ENCODE peak calls at places on chromosomes 6 and 20, in nine cellular contexts. H is right cardiac atrium, Z is left lung, F is cardiac muscle cell, K is A549, A is psoas muscle, U is breast epithelium, O is pancreas, W is H9. P is an unnamed sample.

GRCh38 chr6:155163616-155164015 is 100.2 kb upstream of the CLDN20 start:
- DNase-seq in H (no peak), Z (no peak), F (no peak), K (no peak), A (no peak), U (no peak), O (no peak), W (no peak), P (no peak)

GRCh38 chr20:17655865-17656489 is 26.1 kb downstream of the RRBP1 start:
- DNase-seq in H (no peak), Z (no peak), F (no peak), K (no peak), A (no peak), U (no peak), O (no peak), W (peak; percentile 62), P (no peak)

GRCh38 chr6:85756982-85757381 is 114.3 kb upstream of the SYNCRIP start:
- DNase-seq in H (no peak), Z (no peak), F (peak; percentile 54), K (peak; percentile 3), A (no peak), U (no peak), O (no peak), W (no peak), P (no peak)

GRCh38 chr6:156575361-156575760 is 201.8 kb upstream of the ARID1B start:
- DNase-seq in H (no peak), Z (no peak), F (no peak), K (no peak), A (no peak), U (no peak), O (no peak), W (no peak), P (no peak)

GRCh38 chr6:25417206-25417605 is 138.0 kb downstream of the CARMIL1 start:
- DNase-seq in H (no peak), Z (no peak), F (peak; percentile 16), K (no peak), A (no peak), U (no peak), O (no peak), W (no peak), P (no peak)

GRCh38 chr20:25510202-25510601 is 75.1 kb downstream of the NINL start:
- DNase-seq in H (peak; percentile 40), Z (no peak), F (no peak), K (no peak), A (no peak), U (no peak), O (no peak), W (no peak), P (no peak)

GRCh38 chr20:44909872-44910689 is at the start of gene PABPC1L:
- DNase-seq in H (peak; percentile 81), Z (peak; percentile 92), F (peak; percentile 76), K (peak; percentile 70), A (peak; percentile 57), U (peak; percentile 46), O (peak; percentile 82), W (peak; percentile 96), P (peak; percentile 81)

GRCh38 chr6:144352310-144352709 is 67.2 kb downstream of the UTRN start:
- DNase-seq in H (no peak), Z (no peak), F (peak; percentile 66), K (no peak), A (no peak), U (no peak), O (no peak), W (no peak), P (no peak)

GRCh38 chr6:137872071-137872470 is 5.0 kb downstream of the TNFAIP3 start:
- DNase-seq in H (no peak), Z (no peak), F (no peak), K (no peak), A (no peak), U (no peak), O (no peak), W (no peak), P (no peak)

GRCh38 chr6:136728976-136729515 is 63.2 kb downstream of the MAP3K5 start:
- DNase-seq in H (no peak), Z (no peak), F (no peak), K (no peak), A (no peak), U (no peak), O (no peak), W (no peak), P (no peak)

GRCh38 chr6:109397020-109397419 is 14.8 kb upstream of the CD164 start:
- DNase-seq in H (no peak), Z (no peak), F (peak; percentile 55), K (no peak), A (no peak), U (no peak), O (no peak), W (no peak), P (no peak)

GRCh38 chr20:18466574-18466893 is 296 bp downstream of the DZANK1 start:
- DNase-seq in H (no peak), Z (no peak), F (no peak), K (peak; percentile 84), A (no peak), U (no peak), O (no peak), W (no peak), P (no peak)

GRCh38 chr6:33000053-33000452 is 9.3 kb downstream of the HLA-DOA start:
- DNase-seq in H (no peak), Z (no peak), F (no peak), K (no peak), A (no peak), U (no peak), O (no peak), W (peak; percentile 81), P (no peak)

DNA sequence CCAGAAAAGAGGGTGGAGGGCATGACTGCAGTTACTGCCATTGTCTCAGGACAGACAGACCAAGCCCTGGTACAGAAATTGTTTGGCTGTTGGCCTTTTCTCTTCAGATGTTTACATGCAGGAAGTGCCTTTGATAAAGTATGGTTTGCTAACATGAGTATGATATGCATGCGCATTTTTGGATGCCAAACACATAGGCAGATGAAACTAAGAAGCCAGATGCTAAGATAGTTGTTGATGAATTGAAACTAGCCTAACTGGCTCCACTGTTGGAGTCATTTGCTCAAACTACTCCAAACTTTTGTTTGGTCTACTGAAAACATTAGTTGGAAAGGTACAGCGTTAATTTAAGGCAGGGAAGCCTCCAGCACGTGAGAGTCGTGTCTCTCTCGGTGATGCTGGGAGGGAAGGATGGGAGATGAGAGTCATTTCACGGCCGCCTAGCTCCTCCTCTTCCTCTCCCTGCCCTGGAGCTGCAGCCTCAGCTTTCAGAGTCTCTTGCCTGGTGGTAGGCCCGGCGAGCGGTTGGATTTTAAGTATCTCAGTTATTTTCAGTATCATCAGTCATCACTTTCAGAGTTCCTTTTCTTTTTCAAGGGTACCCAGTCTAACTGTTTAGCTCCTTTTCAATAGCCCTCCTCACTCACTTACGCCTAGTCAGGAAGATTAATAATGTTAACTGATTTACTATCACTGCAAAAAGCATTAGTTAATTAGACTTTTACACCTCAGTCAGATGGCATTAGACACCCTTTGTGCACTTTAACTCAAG is 29.8 kb downstream of the RREB1 start:
- DNase-seq in H (peak; percentile 72), Z (peak; percentile 83), F (peak; percentile 57), K (no peak), A (peak; percentile 59), U (no peak), O (no peak), W (peak; percentile 57), P (peak; percentile 69)
- H3K4me1 ChIP-seq in H (peaks cover 9% of the 10 kb centered on the region), Z (peaks cover 26% of the 10 kb centered on the region), F (peaks cover 56% of the 10 kb centered on the region), K (peaks cover 52% of the 10 kb centered on the region), A (peaks cover 86% of the 10 kb centered on the region), U (no peaks in the 10 kb centered on the region), O (peaks cover 51% of the 10 kb centered on the region), W (peaks cover 9% of the 10 kb centered on the region), P (peaks cover 20% of the 10 kb centered on the region)

GRCh38 chr6:55456016-55456415 is 123.0 kb downstream of the HMGCLL1 start:
- DNase-seq in H (no peak), Z (no peak), F (no peak), K (no peak), A (no peak), U (no peak), O (no peak), W (no peak), P (no peak)
- H3K27ac ChIP-seq in H (no peak overlapping the region), Z (no peak overlapping the region), F (no peak overlapping the region), K (no peak overlapping the region), A (no peak overlapping the region), U (no peak overlapping the region), O (no peak overlapping the region), W (no peak overlapping the region), P (no peak overlapping the region)

GRCh38 chr6:37210313-37210898 is 40.5 kb downstream of the PIM1 start:
- DNase-seq in H (no peak), Z (no peak), F (peak; percentile 90), K (peak; percentile 49), A (no peak), U (peak; percentile 74), O (peak; percentile 61), W (peak; percentile 74), P (peak; percentile 41)
- H3K4me1 ChIP-seq in H (no peaks in the 10 kb centered on the region), Z (no peaks in the 10 kb centered on the region), F (no peaks in the 10 kb centered on the region), K (peaks cover 7% of the 10 kb centered on the region), A (no peaks in the 10 kb centered on the region), U (no peaks in the 10 kb centered on the region), O (no peaks in the 10 kb centered on the region), W (no peaks in the 10 kb centered on the region), P (peaks cover 30% of the 10 kb centered on the region)

GRCh38 chr6:39367661-39368060 is 45.2 kb upstream of the KCNK16 start:
- DNase-seq in H (no peak), Z (no peak), F (no peak), K (no peak), A (no peak), U (no peak), O (no peak), W (no peak), P (no peak)

GRCh38 chr6:39366875-39367618 is 44.5 kb upstream of the KCNK16 start:
- DNase-seq in H (no peak), Z (no peak), F (no peak), K (no peak), A (no peak), U (no peak), O (no peak), W (no peak), P (no peak)

GRCh38 chr6:39362487-39362865 is 40.0 kb upstream of the KCNK16 start:
- DNase-seq in H (no peak), Z (no peak), F (no peak), K (no peak), A (no peak), U (no peak), O (no peak), W (no peak), P (no peak)

GRCh38 chr6:39363280-39363679 is 40.8 kb upstream of the KCNK16 start:
- DNase-seq in H (no peak), Z (no peak), F (no peak), K (no peak), A (no peak), U (no peak), O (no peak), W (no peak), P (no peak)

DNA sequence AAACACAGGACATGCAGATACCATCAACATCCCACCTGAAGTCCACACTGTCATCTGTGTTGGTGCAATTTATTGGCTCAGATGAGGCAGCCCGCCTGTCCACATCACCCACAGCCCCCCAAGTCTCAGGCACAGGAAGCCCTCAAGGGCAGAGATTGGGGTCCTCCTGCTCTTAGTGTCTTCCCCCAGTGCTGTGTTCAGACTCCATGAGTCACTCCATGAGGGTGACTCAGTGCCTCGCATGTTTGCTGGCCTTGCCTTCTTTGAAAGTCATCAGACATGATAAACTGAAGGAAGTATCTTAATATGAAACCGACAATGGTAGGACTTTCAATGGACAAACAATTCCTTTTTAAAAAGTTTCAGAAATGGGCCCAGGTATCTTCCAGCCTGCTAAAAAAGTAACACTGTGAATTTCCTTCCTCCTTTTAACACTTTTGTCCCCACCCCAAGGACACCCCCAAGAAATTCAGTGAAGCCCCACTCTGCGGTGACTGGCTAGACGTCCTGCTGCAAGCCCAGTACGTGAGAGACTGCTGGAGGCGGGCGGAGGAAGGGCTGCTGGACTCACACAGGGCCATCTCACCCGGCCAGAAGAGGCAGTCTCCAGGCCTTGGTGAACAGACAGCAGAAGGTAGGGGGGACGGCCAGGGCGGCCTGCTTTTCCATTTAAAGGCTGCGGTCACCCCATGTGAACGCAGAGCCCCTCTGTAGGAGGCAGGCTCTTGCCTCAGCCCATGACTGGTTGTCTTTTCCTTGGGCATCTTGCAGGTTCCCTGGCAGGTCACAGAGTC is 43.0 kb upstream of the KCNK16 start:
- DNase-seq in H (no peak), Z (no peak), F (peak; percentile 38), K (no peak), A (no peak), U (no peak), O (no peak), W (no peak), P (no peak)
- H3K27ac ChIP-seq in H (no peak overlapping the region), Z (no peak overlapping the region), F (no peak overlapping the region), K (no peak overlapping the region), A (no peak overlapping the region), U (no peak overlapping the region), O (no peak overlapping the region), W (no peak overlapping the region), P (no peak overlapping the region)

P was measured in naive thymus-derived CD4-positive, alpha-beta T cell.